ENCODE peak calls at places on chromosomes 3 and 15, in nine cellular contexts. I is Caco-2, A is adrenal gland, T is sigmoid colon, U is breast epithelium, G is psoas muscle, D is HCT116, L is ovary, O is fibroblast of lung. F is an unnamed sample. For H3K36me3 and H3K4me1, the result is how much of the 10 kb centered on the place peaks cover.

GRCh38 chr3:120743556-120744195 is 1.1 kb downstream of the GTF2E1 start:
- DNase-seq in D (no peak), A (no peak), G (no peak), L (no peak), U (no peak), I (no peak), O (peak), T (no peak), F (no peak)

GRCh38 chr3:44208568-44208967 is 33.1 kb upstream of the TOPAZ1 start:
- DNase-seq in A (no peak), T (no peak), D (no peak), G (no peak), O (peak), L (no peak), U (no peak), I (no peak), F (no peak)

GRCh38 chr3:172405914-172406313 is 42.3 kb downstream of the GHSR start:
- DNase-seq in U (no peak), L (no peak), G (no peak), D (no peak), O (no peak), A (no peak), I (no peak), T (no peak), F (no peak)

GRCh38 chr3:182787302-182788036 is 5.8 kb upstream of the ATP11B start:
- DNase-seq in U (no peak), D (no peak), G (no peak), T (no peak), I (no peak), L (no peak), O (peak), A (no peak), F (no peak)

GRCh38 chr3:59502806-59503205 is 453.0 kb upstream of the CFAP20DC start:
- DNase-seq in D (no peak), U (no peak), I (no peak), L (no peak), A (no peak), O (peak), T (no peak), G (no peak), F (no peak)

GRCh38 chr15:38217788-38218609 is 34.6 kb upstream of the SPRED1 start:
- DNase-seq in D (no peak), T (no peak), O (peak), I (no peak), U (no peak), G (no peak), L (no peak), A (no peak), F (no peak)

GRCh38 chr15:101498731-101499480 is 9.4 kb upstream of the PCSK6 start:
- DNase-seq in O (no peak), G (no peak), L (no peak), I (no peak), U (no peak), A (no peak), D (no peak), T (no peak), F (peak)

GRCh38 chr3:143750856-143751255 is 97.4 kb downstream of the SLC9A9 start:
- DNase-seq in G (no peak), U (no peak), I (no peak), T (no peak), L (no peak), D (no peak), A (no peak), O (no peak), F (no peak)

GRCh38 chr3:11095932-11096265 is 58.4 kb upstream of the HRH1 start:
- DNase-seq in D (peak), O (no peak), L (no peak), I (no peak), A (no peak), U (no peak), G (no peak), T (no peak), F (no peak)

GRCh38 chr3:49785565-49786356 is 581 bp downstream of the IP6K1 start:
- DNase-seq in O (peak), A (peak), U (no peak), T (peak), G (no peak), I (no peak), L (no peak), D (no peak), F (no peak)

GRCh38 chr15:31974855-31975421 is 55.4 kb upstream of the CHRNA7 start:
- DNase-seq in D (no peak), A (no peak), L (no peak), U (no peak), G (no peak), O (no peak), I (peak), T (no peak), F (no peak)

GRCh38 chr3:187571701-187572100 is 98.5 kb downstream of the SST start:
- DNase-seq in D (no peak), A (no peak), L (no peak), G (no peak), O (no peak), I (no peak), U (no peak), T (no peak), F (no peak)

GRCh38 chr15:22884344-22884743 is 45.9 kb downstream of the NIPA2 start:
- DNase-seq in D (no peak), I (no peak), T (no peak), L (no peak), O (no peak), A (no peak), G (no peak), U (no peak), F (no peak)

GRCh38 chr15:80567721-80568157 is 127.4 kb upstream of the ABHD17C start:
- DNase-seq in U (no peak), I (peak), O (peak), G (no peak), L (peak), D (peak), A (peak), T (peak), F (no peak)

GRCh38 chr15:52076889-52077781 is 35.4 kb downstream of the BCL2L10 start:
- DNase-seq in T (no peak), U (no peak), G (no peak), L (no peak), I (no peak), A (no peak), D (peak), O (peak), F (no peak)

GRCh38 chr3:189001559-189001958 is 170.2 kb upstream of the TPRG1 start:
- DNase-seq in G (no peak), O (peak), A (no peak), D (peak), L (no peak), T (no peak), I (no peak), U (no peak), F (no peak)

GRCh38 chr3:87088366-87088983 is 97.5 kb upstream of the VGLL3 start:
- DNase-seq in A (no peak), O (no peak), L (peak), T (peak), I (no peak), U (no peak), G (peak), D (no peak), F (no peak)

GRCh38 chr3:6807967-6808588 is 52.8 kb upstream of the GRM7 start:
- DNase-seq in G (no peak), L (no peak), D (no peak), A (no peak), I (no peak), O (peak), T (no peak), U (no peak), F (no peak)

GRCh38 chr15:47427463-47427862 is 289.8 kb upstream of the SEMA6D start:
- DNase-seq in A (no peak), T (no peak), L (no peak), I (no peak), G (no peak), D (no peak), O (peak), U (no peak), F (no peak)

GRCh38 chr15:59018833-59019232 is 31.4 kb downstream of the RNF111 start:
- DNase-seq in G (no peak), D (no peak), I (no peak), T (no peak), O (no peak), A (no peak), L (no peak), U (no peak), F (no peak)

GRCh38 chr3:39277893-39278615 is 1.8 kb downstream of the CX3CR1 start:
- DNase-seq in I (no peak), O (no peak), D (no peak), T (no peak), L (no peak), U (no peak), G (no peak), A (no peak), F (no peak)

GRCh38 chr3:127458698-127459097 is 131.8 kb downstream of the TPRA1 start:
- DNase-seq in T (no peak), G (no peak), U (no peak), A (no peak), D (no peak), I (peak), O (peak), L (peak), F (no peak)

GRCh38 chr15:50415752-50416404 is 8.3 kb upstream of the USP8 start:
- DNase-seq in G (no peak), T (no peak), D (peak), I (peak), U (no peak), L (no peak), A (no peak), O (no peak), F (no peak)

GRCh38 chr3:125356140-125357026 is 18.7 kb downstream of the ZNF148 start:
- DNase-seq in T (no peak), G (no peak), L (no peak), I (no peak), U (no peak), D (no peak), O (no peak), A (no peak), F (no peak)

GRCh38 chr3:31692714-31693113 is 160.0 kb downstream of the STT3B start:
- DNase-seq in U (no peak), D (no peak), A (no peak), O (no peak), T (no peak), L (no peak), G (no peak), I (no peak), F (no peak)
- H3K36me3 ChIP-seq in U (under half), D (under half), A (under half), O (under half), T (under half), L (under half), G (under half), I (under half), F (under half)

GRCh38 chr3:107662586-107662985 is 139.8 kb downstream of the BBX start:
- DNase-seq in I (no peak), O (no peak), G (no peak), T (no peak), A (no peak), L (no peak), U (no peak), D (no peak), F (no peak)
- H3K4me1 ChIP-seq in I (under half), O (under half), G (under half), T (under half), A (under half), L (under half), U (under half), D (under half), F (under half)

GRCh38 chr3:58088501-58088900 is 80.3 kb downstream of the FLNB start:
- DNase-seq in D (no peak), I (no peak), L (no peak), A (no peak), O (no peak), T (peak), G (no peak), U (no peak), F (no peak)
- H3K36me3 ChIP-seq in D (under half), I (under half), L (under half), A (under half), O (under half), T (under half), G (under half), U (under half), F (under half)

GRCh38 chr3:56783644-56784451 is 17.9 kb downstream of the ARHGEF3 start:
- DNase-seq in U (no peak), T (peak), D (no peak), I (no peak), L (no peak), A (peak), O (peak), G (peak), F (no peak)
- H3K4me1 ChIP-seq in U (under half), T (under half), D (under half), I (under half), L (under half), A (under half), O (under half), G (under half), F (under half)

GRCh38 chr3:100759162-100759561 is 49.9 kb downstream of the TFG start:
- DNase-seq in A (no peak), L (no peak), G (no peak), O (peak), T (no peak), D (no peak), I (no peak), U (no peak), F (no peak)

GRCh38 chr3:100760377-100760776 is 51.1 kb downstream of the TFG start:
- DNase-seq in T (no peak), G (no peak), A (no peak), U (no peak), O (no peak), D (no peak), L (no peak), I (no peak), F (no peak)

GRCh38 chr3:100756441-100756840 is 47.1 kb downstream of the TFG start:
- DNase-seq in T (no peak), G (peak), I (no peak), D (no peak), L (peak), O (peak), U (no peak), A (no peak), F (no peak)

GRCh38 chr3:100753846-100754245 is 44.6 kb downstream of the TFG start:
- DNase-seq in A (no peak), L (no peak), I (no peak), O (peak), D (no peak), T (no peak), U (no peak), G (no peak), F (no peak)

DNA sequence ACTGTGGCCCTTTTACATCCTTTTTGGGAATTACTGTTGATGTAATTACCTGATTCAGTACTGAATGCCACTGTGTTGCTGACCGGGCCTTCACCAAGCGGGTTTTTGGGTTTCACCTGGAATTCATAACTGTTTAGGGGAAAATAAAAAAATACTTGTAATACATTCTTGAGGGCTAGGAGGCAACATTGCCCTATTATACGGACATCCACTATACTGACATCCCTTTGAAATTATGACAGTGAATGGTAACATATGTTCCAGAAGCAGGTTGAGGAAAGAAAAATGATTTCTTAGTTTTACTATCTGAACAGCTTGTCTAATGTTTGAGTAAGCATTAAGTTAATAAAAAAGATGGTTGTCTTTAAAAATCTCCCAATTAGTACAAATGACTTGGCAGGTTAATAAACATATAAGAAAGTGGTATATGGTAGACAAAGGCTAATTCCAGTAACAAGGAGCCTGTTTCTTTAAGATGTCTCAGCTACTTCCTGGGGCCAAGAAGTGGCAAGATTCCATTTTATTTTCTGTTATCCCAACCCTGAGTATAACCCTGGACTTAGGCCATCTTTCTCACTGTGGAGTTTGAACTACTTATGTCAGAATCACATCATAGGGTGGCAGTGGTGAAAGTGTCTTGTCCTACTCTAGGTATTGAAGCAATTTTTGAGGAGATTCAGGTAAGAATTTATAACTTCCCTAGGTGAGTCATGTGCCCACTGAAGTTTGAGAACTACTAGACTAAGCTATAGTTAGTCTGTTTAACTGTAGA is 45.5 kb downstream of the TFG start:
- DNase-seq in T (no peak), G (no peak), O (peak), A (no peak), U (no peak), L (no peak), I (no peak), D (no peak), F (no peak)
- H3K36me3 ChIP-seq in T (under half), G (under half), O (under half), A (under half), U (under half), L (under half), I (under half), D (under half), F (under half)

GRCh38 chr3:155369244-155369643 is 75.8 kb upstream of the STRIT1 start:
- DNase-seq in L (no peak), D (no peak), I (no peak), O (no peak), G (no peak), A (no peak), T (no peak), U (no peak), F (no peak)
- H3K4me1 ChIP-seq in L (under half), D (under half), I (under half), O (under half), G (under half), A (under half), T (under half), U (under half), F (under half)

DNA sequence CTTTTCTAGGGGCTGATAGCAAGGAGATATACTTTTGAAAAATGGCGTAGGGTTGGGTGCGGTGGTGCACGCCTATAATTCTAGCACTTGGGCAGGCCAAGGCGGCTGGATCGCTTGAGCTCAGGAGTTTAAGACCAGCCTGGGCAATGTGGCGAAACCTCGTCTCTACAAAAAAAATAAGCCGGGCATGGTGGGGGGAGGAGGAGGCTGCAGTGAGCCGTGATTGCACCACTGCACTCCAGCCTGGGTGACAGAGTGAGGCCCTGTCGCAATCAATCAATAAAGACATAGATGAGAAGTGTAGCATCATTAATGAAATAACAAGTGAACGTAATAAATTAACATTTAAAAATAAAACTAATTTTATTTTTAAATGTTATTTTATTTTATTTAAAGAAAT is 134.6 kb downstream of the SLCO3A1 start:
- DNase-seq in D (no peak), L (no peak), T (no peak), O (no peak), I (no peak), G (no peak), U (no peak), A (no peak), F (no peak)
- H3K36me3 ChIP-seq in D (under half), L (under half), T (under half), O (under half), I (under half), G (under half), U (under half), A (under half), F (under half)